ENCODE peak calls at places on chromosome 12, in eight cellular contexts. J, M, Y, I, R, W, V and K are unnamed samples.

GRCh38 chr12:75939016-75939642 is 92.4 kb downstream of the PHLDA1 start:
- DNase-seq in V (no peak), R (peak), W (no peak), Y (no peak), M (no peak), I (no peak), J (no peak), K (no peak)

GRCh38 chr12:5022465-5023061 is 21.1 kb upstream of the KCNA5 start:
- DNase-seq in I (peak), W (peak), J (peak), V (peak), Y (no peak), R (peak), M (peak), K (peak)

GRCh38 chr12:32671930-32672785 is 6.9 kb upstream of the DNM1L start:
- DNase-seq in I (peak), R (peak), J (peak), W (peak), Y (peak), V (peak), M (peak), K (no peak)

GRCh38 chr12:104370989-104371870 is 67.7 kb downstream of the EID3 start:
- DNase-seq in M (peak), J (peak), W (no peak), Y (no peak), I (no peak), R (no peak), V (peak), K (no peak)

GRCh38 chr12:120711411-120711810 is 1.2 kb downstream of the UNC119B start:
- DNase-seq in W (no peak), I (no peak), Y (no peak), J (peak), R (peak), M (peak), V (no peak), K (no peak)

GRCh38 chr12:116263431-116263830 is 14.1 kb downstream of the MED13L start:
- DNase-seq in V (no peak), W (no peak), Y (no peak), J (no peak), M (no peak), R (no peak), I (no peak), K (no peak)

GRCh38 chr12:65827827-65828231 is 3.5 kb downstream of the HMGA2 start:
- DNase-seq in Y (no peak), M (no peak), I (no peak), J (no peak), R (no peak), V (no peak), W (no peak), K (no peak)

GRCh38 chr12:50988051-50988450 is 35.7 kb downstream of the HIGD1C start:
- DNase-seq in M (no peak), V (no peak), I (no peak), J (no peak), W (no peak), R (no peak), Y (no peak), K (no peak)

GRCh38 chr12:64273527-64274403 is 51.7 kb upstream of the KICS2 start:
- DNase-seq in W (no peak), V (peak), M (peak), R (no peak), I (peak), Y (no peak), J (peak), K (no peak)

GRCh38 chr12:5442251-5443006 is 10.5 kb downstream of the NTF3 start:
- DNase-seq in W (no peak), Y (no peak), I (no peak), V (no peak), M (no peak), J (peak), R (peak), K (no peak)

GRCh38 chr12:24808651-24809050 is 140.2 kb downstream of the BCAT1 start:
- DNase-seq in M (no peak), Y (no peak), V (no peak), R (no peak), J (no peak), W (no peak), I (no peak), K (no peak)